ENCODE peak calls at places on chromosomes 7 and 10, in six cellular contexts. One of them, this sample, is unnamed.

GRCh38 chr7:130735273-130735716 is 1.3 kb upstream of the KLF14 start:
- DNase-seq in natural killer cell: no peak
- DNase-seq in HCT116: no peak
- DNase-seq in epithelial cell of esophagus: no peak
- DNase-seq in HFF-Myc: no peak
- DNase-seq in keratinocyte: no peak
- DNase-seq in this sample: no peak

GRCh38 chr10:92010026-92010713 is 86.6 kb downstream of the BTAF1 start:
- DNase-seq in natural killer cell: no peak
- DNase-seq in HCT116: no peak
- DNase-seq in epithelial cell of esophagus: no peak
- DNase-seq in HFF-Myc: no peak
- DNase-seq in keratinocyte: no peak
- DNase-seq in this sample: no peak

GRCh38 chr7:106462365-106462859 is 177.6 kb upstream of the NAMPT start:
- DNase-seq in natural killer cell: no peak
- DNase-seq in HCT116: no peak
- DNase-seq in epithelial cell of esophagus: peak
- DNase-seq in HFF-Myc: no peak
- DNase-seq in keratinocyte: no peak
- DNase-seq in this sample: no peak

GRCh38 chr10:48547981-48548380 is 56.9 kb downstream of the ARHGAP22 start:
- DNase-seq in natural killer cell: no peak
- DNase-seq in HCT116: no peak
- DNase-seq in epithelial cell of esophagus: no peak
- DNase-seq in HFF-Myc: no peak
- DNase-seq in keratinocyte: no peak
- DNase-seq in this sample: no peak

GRCh38 chr7:84548366-84549085 is 353.9 kb upstream of the SEMA3A start:
- DNase-seq in natural killer cell: no peak
- DNase-seq in HCT116: no peak
- DNase-seq in epithelial cell of esophagus: no peak
- DNase-seq in HFF-Myc: no peak
- DNase-seq in keratinocyte: no peak
- DNase-seq in this sample: peak

GRCh38 chr7:136139392-136139791 is 162.2 kb upstream of the MTPN start:
- DNase-seq in natural killer cell: no peak
- DNase-seq in HCT116: no peak
- DNase-seq in epithelial cell of esophagus: no peak
- DNase-seq in HFF-Myc: no peak
- DNase-seq in keratinocyte: no peak
- DNase-seq in this sample: no peak

GRCh38 chr10:108465871-108466641 is 1301.5 kb upstream of the SORCS1 start:
- DNase-seq in natural killer cell: no peak
- DNase-seq in HCT116: no peak
- DNase-seq in epithelial cell of esophagus: peak
- DNase-seq in HFF-Myc: no peak
- DNase-seq in keratinocyte: no peak
- DNase-seq in this sample: no peak

GRCh38 chr7:69277361-69277760 is 320.9 kb upstream of the AUTS2 start:
- DNase-seq in natural killer cell: no peak
- DNase-seq in HCT116: no peak
- DNase-seq in epithelial cell of esophagus: no peak
- DNase-seq in HFF-Myc: no peak
- DNase-seq in keratinocyte: no peak
- DNase-seq in this sample: no peak

GRCh38 chr7:94057955-94058354 is 53.8 kb upstream of the BET1 start:
- DNase-seq in natural killer cell: no peak
- DNase-seq in HCT116: no peak
- DNase-seq in epithelial cell of esophagus: no peak
- DNase-seq in HFF-Myc: no peak
- DNase-seq in keratinocyte: no peak
- DNase-seq in this sample: no peak

GRCh38 chr10:788796-789748 is 99.6 kb upstream of the DIP2C start:
- DNase-seq in natural killer cell: no peak
- DNase-seq in HCT116: peak
- DNase-seq in epithelial cell of esophagus: peak
- DNase-seq in HFF-Myc: no peak
- DNase-seq in keratinocyte: no peak
- DNase-seq in this sample: peak

DNA sequence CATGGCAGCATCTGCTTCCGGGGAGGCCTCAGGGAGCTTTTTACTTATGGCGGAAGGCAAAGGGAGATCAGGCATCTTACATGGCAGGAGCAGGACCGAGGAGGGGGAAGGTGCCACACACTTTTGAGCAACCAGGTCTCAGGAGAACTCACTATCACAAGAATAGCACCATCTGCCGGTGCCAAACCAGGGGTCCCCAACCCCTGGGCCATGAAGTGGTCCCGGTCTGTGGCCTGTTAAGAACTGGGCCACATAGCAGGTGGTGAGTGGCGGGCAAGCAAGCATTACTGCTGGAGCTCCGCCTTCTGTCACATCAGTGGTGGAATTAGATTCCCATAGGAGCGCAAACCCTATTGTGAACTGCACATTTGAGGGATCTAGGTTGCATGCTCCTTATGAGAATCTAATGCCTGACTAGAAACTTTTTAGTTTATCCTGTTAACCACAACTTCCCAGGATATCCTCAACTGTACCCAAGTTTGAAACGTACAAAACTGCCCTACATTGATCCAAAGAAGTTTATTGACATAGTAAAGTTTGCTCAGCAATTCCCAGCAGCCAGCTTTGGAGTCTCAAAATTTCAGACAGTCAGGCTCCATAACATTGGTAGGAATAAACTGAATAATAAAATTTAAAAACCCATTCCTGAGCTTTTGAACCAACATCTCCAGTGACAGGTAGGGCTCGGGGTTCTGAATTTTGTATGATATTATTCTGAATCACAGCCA is 228.4 kb upstream of the TAC1 start:
- DNase-seq in natural killer cell: no peak
- DNase-seq in HCT116: no peak
- DNase-seq in epithelial cell of esophagus: no peak
- DNase-seq in HFF-Myc: no peak
- DNase-seq in keratinocyte: no peak
- DNase-seq in this sample: no peak
- TF ChIP-seq CTCF in natural killer cell: no peak
- TF ChIP-seq CTCF in HCT116: no peak
- TF ChIP-seq CTCF in epithelial cell of esophagus: no peak
- TF ChIP-seq CTCF in HFF-Myc: no peak
- TF ChIP-seq CTCF in keratinocyte: no peak
- TF ChIP-seq CTCF in this sample: no peak

GRCh38 chr10:15262036-15262713 is 93.7 kb upstream of the NMT2 start:
- DNase-seq in natural killer cell: no peak
- DNase-seq in HCT116: no peak
- DNase-seq in epithelial cell of esophagus: peak
- DNase-seq in HFF-Myc: no peak
- DNase-seq in keratinocyte: no peak
- DNase-seq in this sample: no peak
- TF ChIP-seq CTCF in natural killer cell: no peak
- TF ChIP-seq CTCF in HCT116: peak
- TF ChIP-seq CTCF in epithelial cell of esophagus: peak
- TF ChIP-seq CTCF in HFF-Myc: peak
- TF ChIP-seq CTCF in keratinocyte: peak
- TF ChIP-seq CTCF in this sample: peak

DNA sequence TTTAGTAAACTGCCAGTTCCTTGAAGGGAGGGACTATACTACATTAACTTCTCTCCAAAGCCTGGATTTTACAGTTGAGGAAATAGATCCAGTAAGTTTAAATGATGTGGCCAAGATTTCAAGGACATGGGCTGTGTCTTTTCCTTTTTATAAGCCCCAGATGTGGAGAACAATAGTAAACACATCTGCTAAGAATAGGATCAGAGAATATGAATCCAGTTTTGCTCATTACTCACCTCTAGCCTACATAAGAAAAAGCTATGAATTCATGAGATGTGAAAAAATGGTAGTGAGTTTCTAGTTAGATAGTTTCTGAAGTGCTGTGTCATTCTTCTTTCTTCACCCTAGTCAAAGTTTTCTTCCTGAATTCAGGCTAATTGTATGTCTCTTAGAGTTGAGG is 38.6 kb downstream of the MAGI2 start:
- DNase-seq in natural killer cell: no peak
- DNase-seq in HCT116: no peak
- DNase-seq in epithelial cell of esophagus: no peak
- DNase-seq in HFF-Myc: peak
- DNase-seq in keratinocyte: no peak
- DNase-seq in this sample: peak
- TF ChIP-seq CTCF in natural killer cell: no peak
- TF ChIP-seq CTCF in HCT116: no peak
- TF ChIP-seq CTCF in epithelial cell of esophagus: no peak
- TF ChIP-seq CTCF in HFF-Myc: no peak
- TF ChIP-seq CTCF in keratinocyte: no peak
- TF ChIP-seq CTCF in this sample: no peak

GRCh38 chr10:61943699-61944444 is 42.4 kb downstream of the ARID5B start:
- DNase-seq in natural killer cell: no peak
- DNase-seq in HCT116: no peak
- DNase-seq in epithelial cell of esophagus: peak
- DNase-seq in HFF-Myc: no peak
- DNase-seq in keratinocyte: no peak
- DNase-seq in this sample: no peak
- TF ChIP-seq CTCF in natural killer cell: peak
- TF ChIP-seq CTCF in HCT116: no peak
- TF ChIP-seq CTCF in epithelial cell of esophagus: peak
- TF ChIP-seq CTCF in HFF-Myc: no peak
- TF ChIP-seq CTCF in keratinocyte: no peak
- TF ChIP-seq CTCF in this sample: no peak

GRCh38 chr10:97445357-97445721 is 467 bp downstream of the EXOSC1 start:
- DNase-seq in natural killer cell: no peak
- DNase-seq in HCT116: no peak
- DNase-seq in epithelial cell of esophagus: no peak
- DNase-seq in HFF-Myc: no peak
- DNase-seq in keratinocyte: no peak
- DNase-seq in this sample: no peak

GRCh38 chr10:97444212-97444611 is 1.6 kb downstream of the EXOSC1 start:
- DNase-seq in natural killer cell: no peak
- DNase-seq in HCT116: no peak
- DNase-seq in epithelial cell of esophagus: no peak
- DNase-seq in HFF-Myc: no peak
- DNase-seq in keratinocyte: no peak
- DNase-seq in this sample: no peak

GRCh38 chr10:97442277-97442676 is 3.5 kb downstream of the EXOSC1 start:
- DNase-seq in natural killer cell: no peak
- DNase-seq in HCT116: no peak
- DNase-seq in epithelial cell of esophagus: no peak
- DNase-seq in HFF-Myc: no peak
- DNase-seq in keratinocyte: no peak
- DNase-seq in this sample: no peak

GRCh38 chr10:97450828-97451227 is 4.9 kb downstream of the ZDHHC16 start:
- DNase-seq in natural killer cell: no peak
- DNase-seq in HCT116: no peak
- DNase-seq in epithelial cell of esophagus: peak
- DNase-seq in HFF-Myc: no peak
- DNase-seq in keratinocyte: no peak
- DNase-seq in this sample: no peak

GRCh38 chr10:97445722-97446639 is at the start of the genes EXOSC1 and ZDHHC16:
- DNase-seq in natural killer cell: peak
- DNase-seq in HCT116: peak
- DNase-seq in epithelial cell of esophagus: peak
- DNase-seq in HFF-Myc: peak
- DNase-seq in keratinocyte: no peak
- DNase-seq in this sample: peak
- TF ChIP-seq CTCF in natural killer cell: no peak
- TF ChIP-seq CTCF in HCT116: no peak
- TF ChIP-seq CTCF in epithelial cell of esophagus: peak
- TF ChIP-seq CTCF in HFF-Myc: no peak
- TF ChIP-seq CTCF in keratinocyte: no peak
- TF ChIP-seq CTCF in this sample: no peak

GRCh38 chr7:127557803-127558202 is 27.6 kb downstream of the GCC1 start:
- DNase-seq in natural killer cell: no peak
- DNase-seq in HCT116: no peak
- DNase-seq in epithelial cell of esophagus: no peak
- DNase-seq in HFF-Myc: no peak
- DNase-seq in keratinocyte: no peak
- DNase-seq in this sample: no peak
- TF ChIP-seq CTCF in natural killer cell: no peak
- TF ChIP-seq CTCF in HCT116: no peak
- TF ChIP-seq CTCF in epithelial cell of esophagus: no peak
- TF ChIP-seq CTCF in HFF-Myc: no peak
- TF ChIP-seq CTCF in keratinocyte: no peak
- TF ChIP-seq CTCF in this sample: no peak

DNA sequence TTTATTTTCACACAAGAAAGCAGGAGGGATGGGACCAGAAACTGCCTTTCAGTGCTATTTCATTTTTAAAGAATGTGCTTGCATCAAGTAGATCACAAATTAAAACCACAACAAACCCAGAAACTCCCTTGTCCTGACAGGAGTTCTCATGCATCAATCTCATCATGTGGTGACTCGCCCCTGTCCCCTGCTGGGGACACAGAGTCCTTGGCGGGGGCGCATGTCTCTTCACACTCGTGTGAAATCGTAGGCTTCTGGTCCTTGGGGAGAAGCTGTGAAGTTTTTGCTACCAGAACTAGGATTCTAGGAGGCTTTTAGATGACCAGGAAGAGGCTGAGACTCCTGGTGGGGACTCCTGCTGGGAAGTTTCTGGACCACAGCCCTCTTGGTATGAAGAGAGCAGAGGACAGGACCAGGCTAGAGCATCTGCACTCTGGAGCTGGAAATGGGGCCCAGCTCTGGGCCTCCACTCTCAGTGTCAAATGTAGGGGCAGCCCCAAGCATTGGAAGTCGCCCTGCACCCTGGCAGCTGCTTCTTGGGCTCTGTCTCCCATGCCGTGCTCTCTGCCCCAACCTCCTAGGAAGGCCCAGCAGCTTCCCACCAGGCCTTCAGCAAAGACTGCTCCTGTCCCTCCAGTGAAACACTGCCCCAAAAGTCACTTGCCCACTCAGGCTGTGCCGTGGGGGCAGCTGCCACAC is 9.8 kb upstream of the OPN4 start:
- DNase-seq in natural killer cell: no peak
- DNase-seq in HCT116: no peak
- DNase-seq in epithelial cell of esophagus: peak
- DNase-seq in HFF-Myc: no peak
- DNase-seq in keratinocyte: no peak
- DNase-seq in this sample: no peak
- TF ChIP-seq CTCF in natural killer cell: no peak
- TF ChIP-seq CTCF in HCT116: peak
- TF ChIP-seq CTCF in epithelial cell of esophagus: no peak
- TF ChIP-seq CTCF in HFF-Myc: no peak
- TF ChIP-seq CTCF in keratinocyte: peak
- TF ChIP-seq CTCF in this sample: peak